ENCODE peak calls at places on chromosomes 5 and 9, in eight cellular contexts. B, T, V, U, X, K, G and S are unnamed samples. For H3K4me1, the result is how much of the 10 kb centered on the place peaks cover.

GRCh38 chr9:126499005-126499910 is 114.5 kb upstream of the LMX1B start:
- DNase-seq in B (peak), T (no peak), V (no peak), U (peak), X (peak), K (peak), G (peak), S (peak)

GRCh38 chr9:96418920-96419690 is 935 bp upstream of the ZNF367 start:
- DNase-seq in B (peak), T (peak), V (peak), U (peak), X (peak), K (peak), G (peak), S (peak)

GRCh38 chr9:36762958-36763357 is 190.3 kb downstream of the MELK start:
- DNase-seq in B (no peak), T (no peak), V (no peak), U (no peak), X (no peak), K (peak), G (peak), S (no peak)

GRCh38 chr9:71716138-71716909 is 52.0 kb downstream of the CEMIP2 start:
- DNase-seq in B (no peak), T (no peak), V (no peak), U (no peak), X (peak), K (no peak), G (no peak), S (no peak)

GRCh38 chr9:8733096-8733954 is 933.7 kb upstream of the DMAC1 start:
- DNase-seq in B (no peak), T (no peak), V (no peak), U (no peak), X (no peak), K (peak), G (peak), S (no peak)

GRCh38 chr5:170591055-170591454 is 87.2 kb downstream of the KCNIP1 start:
- DNase-seq in B (no peak), T (no peak), V (no peak), U (no peak), X (no peak), K (no peak), G (no peak), S (no peak)

GRCh38 chr5:158777647-158778368 is 321.9 kb downstream of the EBF1 start:
- DNase-seq in B (no peak), T (no peak), V (no peak), U (no peak), X (peak), K (no peak), G (no peak), S (no peak)

GRCh38 chr5:33937017-33937699 is 972 bp downstream of the RXFP3 start:
- DNase-seq in B (no peak), T (no peak), V (no peak), U (no peak), X (no peak), K (no peak), G (no peak), S (no peak)

GRCh38 chr9:133115604-133116345 is 5.3 kb downstream of the RALGDS start:
- DNase-seq in B (peak), T (no peak), V (no peak), U (no peak), X (peak), K (no peak), G (peak), S (no peak)

GRCh38 chr5:138655530-138656245 is 80.5 kb upstream of the HSPA9 start:
- DNase-seq in B (no peak), T (peak), V (peak), U (peak), X (no peak), K (no peak), G (no peak), S (peak)

GRCh38 chr9:137444106-137444790 is 3.1 kb upstream of the ENTPD8 start:
- DNase-seq in B (no peak), T (no peak), V (no peak), U (no peak), X (no peak), K (no peak), G (no peak), S (no peak)

GRCh38 chr5:8470489-8470888 is 601.5 kb downstream of the MTRR start:
- DNase-seq in B (no peak), T (no peak), V (no peak), U (no peak), X (no peak), K (no peak), G (no peak), S (no peak)

GRCh38 chr5:173385832-173386360 is 57.7 kb upstream of the STC2 start:
- DNase-seq in B (no peak), T (no peak), V (no peak), U (no peak), X (no peak), K (no peak), G (peak), S (no peak)

GRCh38 chr9:71897573-71897972 is 13.4 kb downstream of the ABHD17B start:
- DNase-seq in B (no peak), T (no peak), V (no peak), U (no peak), X (no peak), K (no peak), G (no peak), S (no peak)

GRCh38 chr5:154526231-154527226 is 48.5 kb upstream of the HAND1 start:
- DNase-seq in B (no peak), T (no peak), V (no peak), U (no peak), X (no peak), K (no peak), G (peak), S (no peak)

GRCh38 chr5:20972419-20972925 is 984.5 kb upstream of the CDH18 start:
- DNase-seq in B (peak), T (no peak), V (peak), U (peak), X (no peak), K (peak), G (peak), S (no peak)

GRCh38 chr9:16540996-16541668 is 329.3 kb downstream of the BNC2 start:
- DNase-seq in B (peak), T (no peak), V (no peak), U (peak), X (peak), K (no peak), G (no peak), S (no peak)

GRCh38 chr9:107269254-107269653 is 13.8 kb upstream of the RAD23B start:
- DNase-seq in B (no peak), T (no peak), V (no peak), U (no peak), X (no peak), K (no peak), G (no peak), S (no peak)

GRCh38 chr9:18215626-18216025 is 258.3 kb upstream of the ADAMTSL1 start:
- DNase-seq in B (no peak), T (no peak), V (no peak), U (no peak), X (no peak), K (no peak), G (no peak), S (no peak)

GRCh38 chr5:179237770-179238627 is 107.3 kb downstream of the ADAMTS2 start:
- DNase-seq in B (no peak), T (no peak), V (no peak), U (no peak), X (no peak), K (no peak), G (no peak), S (no peak)

GRCh38 chr5:10703676-10704075 is 57.4 kb downstream of the DAP start:
- DNase-seq in B (no peak), T (no peak), V (peak), U (no peak), X (no peak), K (no peak), G (no peak), S (no peak)

GRCh38 chr9:120386390-120387131 is 193.4 kb downstream of the CDK5RAP2 start:
- DNase-seq in B (no peak), T (no peak), V (peak), U (no peak), X (no peak), K (no peak), G (no peak), S (no peak)

GRCh38 chr5:115578657-115579056 is 23.6 kb downstream of the TICAM2 start:
- DNase-seq in B (no peak), T (no peak), V (no peak), U (no peak), X (no peak), K (no peak), G (no peak), S (no peak)

GRCh38 chr5:71899865-71900342 is 180.8 kb downstream of the CARTPT start:
- DNase-seq in B (peak), T (no peak), V (no peak), U (peak), X (peak), K (no peak), G (no peak), S (no peak)

GRCh38 chr5:14184725-14185124 is 41.6 kb downstream of the TRIO start:
- DNase-seq in B (peak), T (no peak), V (no peak), U (no peak), X (peak), K (no peak), G (no peak), S (no peak)

GRCh38 chr5:76638466-76638865 is 15.3 kb upstream of the F2RL2 start:
- DNase-seq in B (no peak), T (no peak), V (no peak), U (no peak), X (no peak), K (peak), G (no peak), S (no peak)

GRCh38 chr5:64790210-64790609 is 21.5 kb downstream of the CWC27 start:
- DNase-seq in B (peak), T (no peak), V (no peak), U (no peak), X (peak), K (no peak), G (no peak), S (no peak)

GRCh38 chr5:59328801-59329296 is 564.7 kb downstream of the PDE4D start:
- DNase-seq in B (peak), T (no peak), V (no peak), U (no peak), X (no peak), K (peak), G (peak), S (no peak)

GRCh38 chr5:180104131-180104530 is 32.6 kb upstream of the RNF130 start:
- DNase-seq in B (no peak), T (no peak), V (no peak), U (no peak), X (no peak), K (no peak), G (no peak), S (no peak)

GRCh38 chr5:134437340-134438267 is 25.9 kb upstream of the CDKN2AIPNL start:
- DNase-seq in B (peak), T (no peak), V (no peak), U (no peak), X (peak), K (no peak), G (no peak), S (no peak)

GRCh38 chr9:120982851-120983250 is 56.3 kb upstream of the TRAF1 start:
- DNase-seq in B (peak), T (no peak), V (no peak), U (no peak), X (peak), K (no peak), G (no peak), S (no peak)

GRCh38 chr9:134546231-134546731 is 95.3 kb upstream of the COL5A1 start:
- DNase-seq in B (peak), T (no peak), V (no peak), U (no peak), X (peak), K (no peak), G (peak), S (no peak)

GRCh38 chr5:56278267-56278826 is 45.2 kb upstream of the ANKRD55 start:
- DNase-seq in B (peak), T (no peak), V (no peak), U (no peak), X (peak), K (peak), G (peak), S (peak)

GRCh38 chr5:149912226-149912864 is 32.2 kb downstream of the PDE6A start:
- DNase-seq in B (no peak), T (no peak), V (no peak), U (no peak), X (no peak), K (no peak), G (no peak), S (no peak)

DNA sequence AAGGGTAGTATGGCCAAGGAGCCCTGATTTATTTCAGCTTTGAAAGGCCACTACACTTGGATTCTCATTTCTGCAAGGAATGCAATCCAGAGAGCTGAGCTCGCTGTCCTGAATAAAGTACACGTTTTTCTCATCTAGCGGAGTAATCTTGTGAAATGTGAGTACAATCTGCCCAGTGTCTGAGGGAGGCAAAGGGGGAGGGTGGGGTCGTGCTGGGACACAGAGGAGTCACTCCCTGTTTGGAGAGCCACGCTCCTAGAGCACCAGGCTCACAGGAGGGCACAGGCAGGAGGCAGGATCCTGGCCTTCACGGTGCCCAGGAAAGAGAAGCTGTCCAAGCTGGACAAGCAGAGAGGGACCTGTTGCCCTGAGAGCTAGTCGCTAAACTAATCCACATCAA is 51.0 kb upstream of the IFNK start:
- DNase-seq in B (no peak), T (peak), V (peak), U (no peak), X (peak), K (no peak), G (no peak), S (no peak)
- H3K27ac ChIP-seq in B (no peak), T (no peak), V (no peak), U (no peak), X (no peak), K (no peak), G (no peak), S (no peak)

DNA sequence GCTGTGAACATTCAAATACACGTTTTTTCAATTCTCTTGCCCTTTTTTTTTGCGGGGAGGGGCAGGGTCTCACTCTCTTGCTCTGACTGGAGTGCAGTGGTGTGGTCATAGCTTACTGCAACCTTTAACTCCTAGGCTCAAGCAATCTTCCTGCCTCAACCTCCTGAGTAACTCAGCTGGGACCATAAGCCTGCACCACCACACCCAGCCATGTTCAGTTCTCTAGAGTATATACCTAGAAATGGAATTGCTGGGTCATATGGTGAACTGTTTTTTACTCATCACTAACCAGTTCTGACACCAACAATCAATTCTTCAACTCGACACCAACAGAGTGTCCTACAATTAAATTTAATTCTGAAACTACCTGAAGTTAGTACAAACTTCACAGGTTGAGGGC is 85.5 kb upstream of the ZNF169 start:
- DNase-seq in B (no peak), T (no peak), V (no peak), U (no peak), X (no peak), K (no peak), G (no peak), S (no peak)
- H3K4me1 ChIP-seq in B (under half), T (half or more), V (half or more), U (half or more), X (half or more), K (under half), G (under half), S (under half)

DNA sequence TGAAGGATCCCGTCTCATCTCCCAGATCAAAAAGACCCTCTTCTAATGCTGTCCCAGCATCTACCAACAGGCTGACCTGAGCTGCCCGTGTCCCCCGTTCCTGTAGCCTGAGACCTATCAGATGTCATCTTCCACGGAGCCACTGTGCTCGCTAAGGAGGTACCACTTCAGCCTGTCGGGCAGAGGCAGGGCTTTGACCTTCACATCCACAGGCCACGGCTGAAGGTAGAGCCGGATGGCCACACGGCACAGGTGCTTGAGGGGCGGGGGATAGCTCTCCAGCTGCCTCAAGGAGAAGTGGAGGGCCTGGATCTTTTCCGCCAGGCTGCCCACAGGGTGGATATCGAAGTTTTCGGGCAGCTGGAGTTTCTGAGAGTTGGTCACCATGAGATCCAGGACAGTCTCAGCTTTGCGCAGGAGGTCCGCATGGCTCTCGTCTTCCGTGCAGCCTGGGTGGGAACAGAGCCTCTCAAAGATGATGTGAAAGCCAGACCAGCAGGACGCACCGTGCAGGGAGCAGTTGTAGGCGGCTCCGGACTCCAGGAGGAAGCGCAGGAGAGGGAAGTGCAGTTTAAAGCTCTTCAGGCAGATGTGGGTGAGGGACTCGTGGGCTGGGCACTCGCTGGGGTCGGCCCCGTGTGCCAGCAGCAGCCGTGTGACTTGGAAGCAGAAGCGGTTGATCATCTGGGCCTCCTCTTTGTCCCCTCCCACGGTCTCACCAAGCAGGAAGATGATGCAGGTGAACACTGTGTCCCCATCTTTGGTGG is 4.1 kb downstream of the ASB6 start:
- DNase-seq in B (no peak), T (no peak), V (no peak), U (no peak), X (no peak), K (no peak), G (no peak), S (no peak)
- H3K27ac ChIP-seq in B (no peak), T (no peak), V (no peak), U (no peak), X (no peak), K (no peak), G (no peak), S (no peak)

GRCh38 chr5:181163487-181164075 is 16.2 kb downstream of the OR2V2 start:
- DNase-seq in B (no peak), T (no peak), V (no peak), U (no peak), X (no peak), K (peak), G (peak), S (no peak)

GRCh38 chr5:181166812-181167733 is 19.7 kb downstream of the OR2V2 start:
- DNase-seq in B (no peak), T (no peak), V (no peak), U (no peak), X (no peak), K (no peak), G (no peak), S (no peak)

GRCh38 chr5:181161534-181162175 is 14.3 kb downstream of the OR2V2 start:
- DNase-seq in B (no peak), T (no peak), V (no peak), U (no peak), X (no peak), K (no peak), G (no peak), S (no peak)

GRCh38 chr5:181167814-181168488 is 20.6 kb downstream of the OR2V2 start:
- DNase-seq in B (no peak), T (no peak), V (no peak), U (no peak), X (peak), K (peak), G (peak), S (no peak)

DNA sequence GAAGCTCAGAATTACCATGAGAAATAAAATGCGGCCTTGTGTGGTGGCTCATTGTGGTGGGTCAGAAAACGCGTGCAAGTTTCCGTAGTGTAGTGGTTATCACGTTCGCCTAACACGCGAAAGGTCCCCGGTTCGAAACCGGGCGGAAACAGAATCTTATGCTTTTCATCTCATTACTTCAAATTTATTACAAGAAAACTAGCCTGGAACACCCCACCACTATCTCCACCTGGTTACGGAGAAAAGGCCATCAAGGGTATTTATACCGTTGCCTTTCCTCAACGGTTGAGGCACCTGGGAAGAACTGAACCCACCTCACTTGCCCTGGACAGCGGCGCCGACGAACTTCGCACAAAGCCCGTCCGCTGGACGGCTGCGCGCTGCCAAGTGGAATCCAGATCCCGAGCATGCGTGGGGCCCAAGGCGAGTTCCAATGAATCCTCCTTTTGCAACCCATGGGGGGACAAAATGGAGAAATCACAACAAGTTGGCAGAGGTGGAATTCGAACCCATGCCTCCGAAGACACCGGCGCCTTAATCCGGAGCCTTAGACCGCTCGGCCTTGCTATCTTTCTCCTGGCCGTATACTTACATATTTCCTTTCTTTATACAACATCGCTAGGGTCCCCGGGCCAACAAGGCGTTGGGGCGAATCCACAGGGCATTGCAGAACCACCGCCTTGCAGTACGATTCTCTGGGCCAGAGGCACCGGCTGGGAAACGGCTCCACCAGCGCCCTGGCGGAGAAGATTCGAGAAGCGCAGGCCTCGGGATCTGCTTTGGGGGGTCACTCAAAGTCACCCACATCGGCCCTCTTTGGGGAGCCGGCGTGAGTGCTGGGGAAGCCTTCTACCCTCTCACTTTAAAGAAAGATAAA is 16.9 kb downstream of the OR2V2 start:
- DNase-seq in B (peak), T (no peak), V (no peak), U (no peak), X (peak), K (peak), G (peak), S (no peak)
- H3K4me1 ChIP-seq in B (under half), T (under half), V (under half), U (under half), X (under half), K (under half), G (under half), S (under half)

DNA sequence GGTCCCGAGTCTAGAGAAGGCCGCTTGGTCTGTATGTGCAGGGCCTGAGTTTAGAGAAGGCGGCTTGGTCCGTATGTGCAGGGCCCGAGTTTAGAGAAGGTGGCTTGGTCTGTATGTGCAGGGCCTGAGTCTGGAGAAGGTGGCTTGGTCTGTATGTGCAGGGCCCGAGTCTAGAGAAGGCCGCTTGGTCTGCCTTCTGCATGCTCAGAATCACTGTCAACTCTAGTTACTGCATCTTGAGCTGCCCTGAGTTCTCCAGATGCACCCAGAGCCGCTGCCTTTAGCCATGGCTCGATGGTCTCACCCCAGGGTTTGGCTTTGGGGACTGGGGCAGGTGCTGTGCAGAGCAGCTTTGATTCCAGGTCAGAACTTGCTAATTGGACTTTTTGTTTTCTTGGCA is 25.7 kb upstream of the EXOC3 start:
- DNase-seq in B (no peak), T (no peak), V (no peak), U (no peak), X (no peak), K (no peak), G (no peak), S (no peak)
- H3K27ac ChIP-seq in B (no peak), T (no peak), V (no peak), U (no peak), X (peak), K (no peak), G (no peak), S (no peak)